ENCODE peak calls at places on chromosomes 13 and 19, in four cellular contexts. G is pancreas, F is testis, K is colonic mucosa. J is an unnamed sample.

GRCh38 chr13:74210693-74211393 is 76.6 kb upstream of the KLF12 start:
- DNase-seq in G (no peak), F (peak; percentile 14), K (no peak), J (peak; percentile 23)

GRCh38 chr13:81379183-81379582 is 1038.3 kb upstream of the SPRY2 start:
- DNase-seq in G (no peak), F (no peak), K (no peak), J (no peak)

GRCh38 chr19:2239771-2240770 is 3.4 kb downstream of the SF3A2 start:
- DNase-seq in G (peak; percentile 23), F (peak; percentile 63), K (no peak), J (no peak)

GRCh38 chr13:99617474-99618255 is 116.4 kb downstream of the TM9SF2 start:
- DNase-seq in G (no peak), F (peak; percentile 74), K (peak; percentile 50), J (peak; percentile 40)

GRCh38 chr19:8965887-8966286 is 44.3 kb downstream of the MUC16 start:
- DNase-seq in G (no peak), F (no peak), K (no peak), J (no peak)

GRCh38 chr13:49319555-49320350 is 72.0 kb downstream of the CDADC1 start:
- DNase-seq in G (no peak), F (no peak), K (no peak), J (no peak)

GRCh38 chr13:25860265-25860664 is 191.6 kb downstream of the SHISA2 start:
- DNase-seq in G (no peak), F (no peak), K (no peak), J (no peak)

GRCh38 chr19:49930483-49931011 is 1.2 kb upstream of the NUP62 start:
- DNase-seq in G (peak; percentile 61), F (no peak), K (peak; percentile 36), J (peak; percentile 71)

GRCh38 chr13:51325837-51326236 is 13.7 kb upstream of the SERPINE3 start:
- DNase-seq in G (no peak), F (no peak), K (no peak), J (no peak)

GRCh38 chr13:75744127-75744526 is 108.0 kb downstream of the LMO7 start:
- DNase-seq in G (no peak), F (no peak), K (no peak), J (no peak)

GRCh38 chr13:75830842-75831241 is 194.7 kb downstream of the LMO7 start:
- DNase-seq in G (no peak), F (no peak), K (no peak), J (no peak)

GRCh38 chr13:42114912-42115311 is 66.5 kb downstream of the DGKH start:
- DNase-seq in G (no peak), F (no peak), K (no peak), J (no peak)

GRCh38 chr19:58010507-58010906 is 7.9 kb upstream of the ZNF606 start:
- DNase-seq in G (no peak), F (no peak), K (no peak), J (no peak)

GRCh38 chr19:2164020-2164988 is 571 bp downstream of the DOT1L start:
- DNase-seq in G (no peak), F (no peak), K (peak; percentile 37), J (no peak)

GRCh38 chr13:45373116-45373606 is 32.2 kb upstream of the TPT1 start:
- DNase-seq in G (no peak), F (no peak), K (peak; percentile 51), J (no peak)

GRCh38 chr13:90576067-90576466 is 771.4 kb upstream of the MIR17HG start:
- DNase-seq in G (no peak), F (no peak), K (no peak), J (no peak)

GRCh38 chr19:49677232-49677881 is at the start of gene PRMT1:
- DNase-seq in G (peak; percentile 80), F (no peak), K (no peak), J (no peak)

GRCh38 chr13:33110713-33111413 is 94.6 kb downstream of the KL start:
- DNase-seq in G (no peak), F (peak; percentile 54), K (peak; percentile 33), J (peak; percentile 45)

GRCh38 chr19:55118401-55118991 is 1.1 kb upstream of the PPP1R12C start:
- DNase-seq in G (peak; percentile 58), F (peak; percentile 83), K (peak; percentile 78), J (peak; percentile 74)

GRCh38 chr19:20444202-20444885 is 121.2 kb downstream of the ZNF737 start:
- DNase-seq in G (no peak), F (no peak), K (no peak), J (no peak)

GRCh38 chr19:38792250-38793111 is 3.5 kb downstream of the LGALS7B start:
- DNase-seq in G (peak; percentile 46), F (no peak), K (peak; percentile 69), J (peak; percentile 37)

GRCh38 chr13:51958217-51958547 is 53.1 kb downstream of the ATP7B start:
- DNase-seq in G (no peak), F (no peak), K (peak; percentile 78), J (no peak)

GRCh38 chr19:3670796-3671679 is 29.2 kb downstream of the PIP5K1C start:
- DNase-seq in G (no peak), F (peak; percentile 70), K (peak; percentile 51), J (peak; percentile 56)

GRCh38 chr19:45321848-45322247 is 827 bp downstream of the CKM start:
- DNase-seq in G (no peak), F (no peak), K (no peak), J (no peak)

GRCh38 chr13:99258946-99259345 is 767 bp upstream of the GPR18 start:
- DNase-seq in G (no peak), F (no peak), K (no peak), J (no peak)

GRCh38 chr13:22665531-22665930 is 515.2 kb upstream of the SGCG start:
- DNase-seq in G (no peak), F (no peak), K (no peak), J (no peak)

GRCh38 chr19:29260477-29261317 is 47.7 kb upstream of the UQCRFS1 start:
- DNase-seq in G (no peak), F (peak; percentile 60), K (peak; percentile 29), J (no peak)

GRCh38 chr19:48660854-48661731 is 11.7 kb downstream of the NTN5 start:
- DNase-seq in G (peak; percentile 91), F (peak; percentile 92), K (peak; percentile 80), J (peak; percentile 84)

GRCh38 chr13:95267662-95268369 is 33.4 kb downstream of the ABCC4 start:
- DNase-seq in G (no peak), F (no peak), K (peak; percentile 36), J (no peak)

GRCh38 chr19:54955356-54955755 is 8.0 kb upstream of the NLRP7 start:
- DNase-seq in G (no peak), F (no peak), K (no peak), J (no peak)

GRCh38 chr13:108155185-108156106 is 59.9 kb downstream of the LIG4 start:
- DNase-seq in G (peak; percentile 66), F (peak; percentile 80), K (peak; percentile 77), J (peak; percentile 61)

GRCh38 chr19:31656507-31656906 is 307.3 kb upstream of the TSHZ3 start:
- DNase-seq in G (no peak), F (no peak), K (no peak), J (no peak)

GRCh38 chr19:35389192-35389861 is 18.5 kb downstream of the GPR42 start:
- DNase-seq in G (no peak), F (no peak), K (peak; percentile 19), J (no peak)
- TF ChIP-seq CTCF in G (no peak), F (no peak), K (no peak), J (no peak)

DNA sequence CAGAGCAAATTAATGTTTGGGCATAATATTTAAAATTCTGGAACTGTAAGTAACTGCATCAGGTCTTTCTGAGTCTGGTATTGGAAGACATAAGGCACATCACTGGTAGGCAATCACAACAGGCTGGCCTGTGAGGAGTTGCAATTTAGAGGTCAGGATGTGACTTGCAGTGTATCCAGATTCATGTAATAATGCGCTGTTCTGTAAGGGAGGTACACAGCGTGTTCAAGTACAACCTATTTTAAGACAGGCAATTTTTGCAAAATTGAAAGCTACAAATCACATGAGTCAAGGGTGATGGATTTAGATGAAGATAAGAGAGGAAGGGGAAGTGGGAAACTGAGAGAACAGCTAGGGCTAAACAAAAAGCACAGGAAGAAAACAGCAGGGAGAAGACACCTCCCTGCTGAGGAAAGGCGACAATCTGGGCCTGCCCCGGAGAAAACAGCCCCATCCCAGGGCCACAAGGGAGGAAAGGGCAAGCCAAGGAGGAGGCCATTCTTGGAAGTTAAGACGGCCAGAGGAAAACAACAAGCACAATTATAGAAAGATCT is 138.1 kb downstream of the LACC1 start:
- DNase-seq in G (no peak), F (no peak), K (no peak), J (no peak)
- H3K27ac ChIP-seq in G (no peak overlapping the region), F (peak overlapping the region; percentile 51), K (no peak overlapping the region), J (no peak overlapping the region)

GRCh38 chr19:13366529-13367143 is 139.6 kb downstream of the CACNA1A start:
- DNase-seq in G (no peak), F (no peak), K (no peak), J (no peak)
- TF ChIP-seq CTCF in G (no peak), F (no peak), K (no peak), J (no peak)

GRCh38 chr19:42242071-42242511 is 311 bp downstream of the GSK3A start:
- DNase-seq in G (no peak), F (no peak), K (peak; percentile 38), J (peak; percentile 34)
- H3K27ac ChIP-seq in G (peak overlapping the region; percentile 92), F (peak overlapping the region; percentile 90), K (peak overlapping the region; percentile 55), J (peak overlapping the region; percentile 78)

J was measured in adrenal gland.